ENCODE peak calls at places on chromosomes 6 and 20, in eight cellular contexts. Z, Y, B, J, V, D, O and H are unnamed samples.
A peak's percentile ranks its signal among the peaks of the same experiment; 100 is the strongest.

GRCh38 chr6:133820208-133820607 is 68.7 kb upstream of the TCF21 start:
- DNase-seq in Z (no peak), Y (no peak), B (peak; percentile 21), J (no peak), V (no peak), D (no peak), O (no peak), H (no peak)

GRCh38 chr6:111423960-111424846 is 58.8 kb downstream of the REV3L start:
- DNase-seq in Z (peak; percentile 38), Y (peak; percentile 54), B (no peak), J (no peak), V (no peak), D (no peak), O (no peak), H (no peak)

GRCh38 chr6:125952764-125953501 is 3.6 kb upstream of the HINT3 start:
- DNase-seq in Z (no peak), Y (peak; percentile 30), B (no peak), J (no peak), V (peak; percentile 53), D (no peak), O (no peak), H (no peak)

GRCh38 chr6:167695831-167696230 is 130.9 kb upstream of the AFDN start:
- DNase-seq in Z (no peak), Y (no peak), B (no peak), J (no peak), V (no peak), D (no peak), O (no peak), H (no peak)

GRCh38 chr6:128532827-128533226 is 12.4 kb upstream of the PTPRK start:
- DNase-seq in Z (no peak), Y (no peak), B (no peak), J (no peak), V (no peak), D (no peak), O (no peak), H (no peak)

GRCh38 chr20:49955167-49955566 is 19.0 kb downstream of the RNF114 start:
- DNase-seq in Z (no peak), Y (no peak), B (no peak), J (no peak), V (no peak), D (no peak), O (no peak), H (no peak)

GRCh38 chr6:147752686-147753418 is 244.4 kb downstream of the SAMD5 start:
- DNase-seq in Z (no peak), Y (no peak), B (no peak), J (no peak), V (no peak), D (no peak), O (no peak), H (no peak)

GRCh38 chr6:135162678-135163439 is 18.2 kb upstream of the MYB start:
- DNase-seq in Z (no peak), Y (peak; percentile 8), B (no peak), J (peak; percentile 21), V (peak; percentile 77), D (no peak), O (peak; percentile 43), H (peak; percentile 84)

GRCh38 chr6:135128268-135128914 is 52.7 kb upstream of the MYB start:
- DNase-seq in Z (no peak), Y (no peak), B (no peak), J (no peak), V (peak; percentile 85), D (no peak), O (peak; percentile 37), H (no peak)